ENCODE peak calls at places on chromosomes 6 and 20, in nine cellular contexts. R is Calu3; A is cerebellum; L is midbrain; X is left kidney; C is A549; Z is activated naive CD4-positive, alpha-beta T cell treated with Interleukin-2 at 50 U/mL for 16 hours; B is fibroblast of pulmonary artery; N is stimulated activated CD8-positive, alpha-beta memory T cell treated with anti-CD3 and anti-CD28 coated beads, Interleukin-15, amount 100 ng/mL, for 4 hours. W is an unnamed sample.

GRCh38 chr6:158737710-158738615 is 81.2 kb downstream of the EZR start:
- DNase-seq in B (peak), C (peak), X (no peak), L (no peak), Z (no peak), A (no peak), N (no peak), R (no peak), W (no peak)

GRCh38 chr6:44072959-44073611 is 54.2 kb downstream of the MRPL14 start:
- DNase-seq in C (peak), A (peak), X (peak), R (peak), B (peak), L (no peak), Z (peak), N (peak), W (peak)

GRCh38 chr6:138383776-138384175 is 6.1 kb downstream of the SMIM28 start:
- DNase-seq in X (no peak), C (no peak), B (no peak), L (no peak), R (no peak), Z (no peak), A (no peak), N (no peak), W (no peak)

GRCh38 chr6:136350914-136351313 is 61.3 kb upstream of the BCLAF1 start:
- DNase-seq in A (no peak), N (no peak), B (no peak), L (no peak), Z (no peak), X (no peak), R (no peak), C (no peak), W (no peak)

GRCh38 chr20:61297981-61298380 is 45.9 kb downstream of the CDH4 start:
- DNase-seq in L (no peak), Z (no peak), N (no peak), C (no peak), X (no peak), B (no peak), R (no peak), A (no peak), W (no peak)

GRCh38 chr6:113854531-113855499 is 2.3 kb upstream of the MARCKS start:
- DNase-seq in L (peak), X (peak), B (peak), A (peak), Z (no peak), R (peak), C (peak), N (no peak), W (no peak)

GRCh38 chr6:6907286-6907685 is 200.5 kb upstream of the RREB1 start:
- DNase-seq in B (no peak), L (no peak), C (no peak), X (no peak), N (no peak), R (no peak), A (no peak), Z (no peak), W (no peak)

GRCh38 chr6:43924222-43924702 is 154.3 kb downstream of the VEGFA start:
- DNase-seq in C (no peak), Z (peak), A (no peak), X (no peak), N (peak), L (no peak), B (no peak), R (no peak), W (no peak)

GRCh38 chr6:31784270-31784925 is 7.3 kb upstream of the VWA7 start:
- DNase-seq in Z (no peak), X (no peak), C (no peak), A (no peak), N (no peak), R (no peak), B (no peak), L (peak), W (no peak)

GRCh38 chr6:42896178-42896719 is 16.8 kb downstream of the RPL7L1 start:
- DNase-seq in L (no peak), A (no peak), B (no peak), C (no peak), Z (no peak), R (no peak), N (no peak), X (no peak), W (no peak)

GRCh38 chr6:29723666-29724588 is 693 bp downstream of the HLA-F start:
- DNase-seq in N (peak), A (no peak), R (peak), L (no peak), B (no peak), Z (peak), C (no peak), X (peak), W (peak)

GRCh38 chr6:123899745-123900144 is 96.1 kb downstream of the NKAIN2 start:
- DNase-seq in B (no peak), X (no peak), L (no peak), A (no peak), R (no peak), C (no peak), Z (no peak), N (no peak), W (no peak)

GRCh38 chr6:53484409-53485280 is 60.3 kb downstream of the GCLC start:
- DNase-seq in B (peak), N (peak), C (peak), X (peak), L (peak), Z (peak), A (peak), R (peak), W (no peak)

GRCh38 chr6:162200945-162201692 is 526.4 kb downstream of the PRKN start:
- DNase-seq in C (no peak), X (no peak), N (no peak), B (no peak), Z (no peak), L (no peak), A (no peak), R (no peak), W (no peak)

GRCh38 chr6:23532227-23532626 is 593.8 kb upstream of the NRSN1 start:
- DNase-seq in A (no peak), N (no peak), Z (no peak), L (no peak), R (no peak), X (no peak), C (no peak), B (peak), W (no peak)

GRCh38 chr6:127458817-127459216 is 372 bp downstream of the KIAA0408 start:
- DNase-seq in L (no peak), C (no peak), R (no peak), Z (no peak), B (peak), X (no peak), A (no peak), N (no peak), W (peak)

GRCh38 chr6:149336529-149336928 is 19.0 kb downstream of the TAB2 start:
- DNase-seq in A (no peak), C (peak), L (no peak), Z (no peak), N (no peak), X (peak), B (no peak), R (peak), W (no peak)

GRCh38 chr6:113405326-113406050 is 451.7 kb upstream of the MARCKS start:
- DNase-seq in A (no peak), Z (no peak), N (no peak), L (no peak), X (no peak), B (no peak), C (no peak), R (no peak), W (no peak)

GRCh38 chr6:37503486-37503980 is 3.8 kb upstream of the CCDC167 start:
- DNase-seq in N (no peak), R (no peak), C (no peak), Z (no peak), A (no peak), L (no peak), B (no peak), X (no peak), W (no peak)

GRCh38 chr6:155171109-155171746 is 92.6 kb upstream of the CLDN20 start:
- DNase-seq in L (peak), B (peak), Z (peak), X (peak), C (peak), N (peak), A (peak), R (peak), W (peak)

GRCh38 chr6:167676000-167676665 is 150.6 kb upstream of the AFDN start:
- DNase-seq in B (peak), Z (no peak), N (no peak), A (no peak), L (no peak), X (peak), R (peak), C (peak), W (no peak)

GRCh38 chr6:81708306-81708705 is 44.2 kb downstream of the TENT5A start:
- DNase-seq in Z (no peak), N (no peak), C (no peak), A (no peak), R (no peak), X (no peak), L (no peak), B (no peak), W (no peak)

GRCh38 chr6:81682858-81683257 is 69.6 kb downstream of the TENT5A start:
- DNase-seq in X (no peak), N (no peak), L (no peak), C (no peak), R (no peak), Z (no peak), B (no peak), A (no peak), W (no peak)

GRCh38 chr6:133890941-133891813 is 2.3 kb downstream of the TCF21 start:
- DNase-seq in N (no peak), C (peak), R (peak), X (peak), A (no peak), B (peak), L (no peak), Z (peak), W (no peak)

GRCh38 chr6:137729866-137730629 is 137.0 kb upstream of the TNFAIP3 start:
- DNase-seq in C (no peak), A (no peak), X (peak), B (peak), L (no peak), Z (no peak), R (no peak), N (no peak), W (no peak)

GRCh38 chr6:154536255-154536654 is 25.8 kb upstream of the CNKSR3 start:
- DNase-seq in X (no peak), C (no peak), Z (no peak), A (no peak), N (no peak), B (no peak), R (no peak), L (no peak), W (no peak)

GRCh38 chr6:29953706-29954105 is 11.4 kb downstream of the HLA-A start:
- DNase-seq in X (no peak), R (no peak), N (no peak), Z (no peak), B (no peak), A (no peak), C (no peak), L (no peak), W (no peak)

GRCh38 chr6:89242574-89243330 is 25.6 kb upstream of the GABRR1 start:
- DNase-seq in Z (no peak), B (peak), R (peak), A (peak), N (no peak), L (no peak), C (peak), X (peak), W (no peak)

GRCh38 chr6:159693894-159694545 is 979 bp upstream of the SOD2 start:
- DNase-seq in R (peak), Z (peak), C (no peak), B (peak), N (no peak), A (peak), X (peak), L (no peak), W (no peak)

GRCh38 chr6:100509101-100509500 is 44.4 kb upstream of the SIM1 start:
- DNase-seq in A (no peak), L (no peak), N (no peak), C (no peak), Z (no peak), X (peak), B (no peak), R (peak), W (no peak)

GRCh38 chr6:26312096-26312463 is 52.9 kb upstream of the BTN3A2 start:
- DNase-seq in R (no peak), B (peak), L (no peak), C (no peak), A (no peak), N (no peak), Z (no peak), X (no peak), W (no peak)

GRCh38 chr6:160031442-160031841 is 62.6 kb downstream of the IGF2R start:
- DNase-seq in B (peak), R (no peak), C (no peak), Z (no peak), X (no peak), N (no peak), A (no peak), L (no peak), W (no peak)

GRCh38 chr6:56247654-56248122 is 308 bp upstream of the COL21A1 start:
- DNase-seq in Z (no peak), B (no peak), C (no peak), N (no peak), L (no peak), R (no peak), X (no peak), A (no peak), W (no peak)

GRCh38 chr6:10363911-10364310 is 51.0 kb downstream of the TFAP2A start:
- DNase-seq in C (no peak), N (no peak), B (no peak), L (no peak), A (no peak), R (no peak), Z (no peak), X (no peak), W (no peak)

GRCh38 chr20:38290829-38291581 is 13.0 kb upstream of the BPI start:
- DNase-seq in L (no peak), N (no peak), Z (no peak), R (peak), B (peak), C (peak), X (peak), A (no peak), W (no peak)